ENCODE peak calls at places on chromosomes 7 and 10, in nine cellular contexts. One of them, this sample, is unnamed.

GRCh38 chr10:69359089-69360025 is 57.4 kb downstream of the TACR2 start:
- DNase-seq in HCT116: no peak
- DNase-seq in Panc1: no peak
- DNase-seq in transverse colon: no peak
- DNase-seq in spleen: no peak
- DNase-seq in sigmoid colon: no peak
- DNase-seq in GM23338: no peak
- DNase-seq in K562: no peak
- DNase-seq in stomach: no peak
- DNase-seq in this sample: no peak

GRCh38 chr10:5488272-5489161 is 10.9 kb downstream of the CALML5 start:
- DNase-seq in HCT116: peak
- DNase-seq in Panc1: no peak
- DNase-seq in transverse colon: peak
- DNase-seq in spleen: peak
- DNase-seq in sigmoid colon: peak
- DNase-seq in GM23338: peak
- DNase-seq in K562: no peak
- DNase-seq in stomach: peak
- DNase-seq in this sample: peak

GRCh38 chr7:75995052-75995471 is 667 bp upstream of the TMEM120A start:
- DNase-seq in HCT116: no peak
- DNase-seq in Panc1: no peak
- DNase-seq in transverse colon: no peak
- DNase-seq in spleen: peak
- DNase-seq in sigmoid colon: no peak
- DNase-seq in GM23338: no peak
- DNase-seq in K562: no peak
- DNase-seq in stomach: no peak
- DNase-seq in this sample: no peak

GRCh38 chr10:70931168-70931805 is 42.9 kb upstream of the PCBD1 start:
- DNase-seq in HCT116: no peak
- DNase-seq in Panc1: no peak
- DNase-seq in transverse colon: no peak
- DNase-seq in spleen: no peak
- DNase-seq in sigmoid colon: no peak
- DNase-seq in GM23338: peak
- DNase-seq in K562: no peak
- DNase-seq in stomach: no peak
- DNase-seq in this sample: peak

GRCh38 chr7:130930260-130930659 is 196.3 kb upstream of the KLF14 start:
- DNase-seq in HCT116: no peak
- DNase-seq in Panc1: no peak
- DNase-seq in transverse colon: peak
- DNase-seq in spleen: peak
- DNase-seq in sigmoid colon: no peak
- DNase-seq in GM23338: no peak
- DNase-seq in K562: no peak
- DNase-seq in stomach: no peak
- DNase-seq in this sample: no peak

GRCh38 chr10:13528875-13529713 is at the start of gene BEND7:
- DNase-seq in HCT116: no peak
- DNase-seq in Panc1: no peak
- DNase-seq in transverse colon: peak
- DNase-seq in spleen: no peak
- DNase-seq in sigmoid colon: no peak
- DNase-seq in GM23338: peak
- DNase-seq in K562: peak
- DNase-seq in stomach: peak
- DNase-seq in this sample: no peak

GRCh38 chr7:102988631-102989030 is 75.8 kb downstream of the LRRC17 start:
- DNase-seq in HCT116: no peak
- DNase-seq in Panc1: no peak
- DNase-seq in transverse colon: no peak
- DNase-seq in spleen: no peak
- DNase-seq in sigmoid colon: no peak
- DNase-seq in GM23338: no peak
- DNase-seq in K562: no peak
- DNase-seq in stomach: no peak
- DNase-seq in this sample: no peak

GRCh38 chr7:151863386-151864079 is 13.4 kb downstream of the PRKAG2 start:
- DNase-seq in HCT116: no peak
- DNase-seq in Panc1: no peak
- DNase-seq in transverse colon: no peak
- DNase-seq in spleen: peak
- DNase-seq in sigmoid colon: no peak
- DNase-seq in GM23338: peak
- DNase-seq in K562: peak
- DNase-seq in stomach: no peak
- DNase-seq in this sample: no peak

GRCh38 chr7:130293521-130293920 is 560 bp downstream of the CPA4 start:
- DNase-seq in HCT116: no peak
- DNase-seq in Panc1: no peak
- DNase-seq in transverse colon: no peak
- DNase-seq in spleen: no peak
- DNase-seq in sigmoid colon: no peak
- DNase-seq in GM23338: no peak
- DNase-seq in K562: no peak
- DNase-seq in stomach: no peak
- DNase-seq in this sample: no peak

GRCh38 chr7:117858731-117859130 is 14.5 kb downstream of the CTTNBP2 start:
- DNase-seq in HCT116: no peak
- DNase-seq in Panc1: no peak
- DNase-seq in transverse colon: no peak
- DNase-seq in spleen: no peak
- DNase-seq in sigmoid colon: no peak
- DNase-seq in GM23338: no peak
- DNase-seq in K562: no peak
- DNase-seq in stomach: no peak
- DNase-seq in this sample: no peak

GRCh38 chr7:148153611-148154010 is 437.0 kb upstream of the C7orf33 start:
- DNase-seq in HCT116: no peak
- DNase-seq in Panc1: no peak
- DNase-seq in transverse colon: peak
- DNase-seq in spleen: peak
- DNase-seq in sigmoid colon: no peak
- DNase-seq in GM23338: no peak
- DNase-seq in K562: no peak
- DNase-seq in stomach: peak
- DNase-seq in this sample: peak

GRCh38 chr7:152551304-152552036 is 115.7 kb upstream of the KMT2C start:
- DNase-seq in HCT116: no peak
- DNase-seq in Panc1: no peak
- DNase-seq in transverse colon: no peak
- DNase-seq in spleen: no peak
- DNase-seq in sigmoid colon: no peak
- DNase-seq in GM23338: no peak
- DNase-seq in K562: no peak
- DNase-seq in stomach: no peak
- DNase-seq in this sample: no peak

DNA sequence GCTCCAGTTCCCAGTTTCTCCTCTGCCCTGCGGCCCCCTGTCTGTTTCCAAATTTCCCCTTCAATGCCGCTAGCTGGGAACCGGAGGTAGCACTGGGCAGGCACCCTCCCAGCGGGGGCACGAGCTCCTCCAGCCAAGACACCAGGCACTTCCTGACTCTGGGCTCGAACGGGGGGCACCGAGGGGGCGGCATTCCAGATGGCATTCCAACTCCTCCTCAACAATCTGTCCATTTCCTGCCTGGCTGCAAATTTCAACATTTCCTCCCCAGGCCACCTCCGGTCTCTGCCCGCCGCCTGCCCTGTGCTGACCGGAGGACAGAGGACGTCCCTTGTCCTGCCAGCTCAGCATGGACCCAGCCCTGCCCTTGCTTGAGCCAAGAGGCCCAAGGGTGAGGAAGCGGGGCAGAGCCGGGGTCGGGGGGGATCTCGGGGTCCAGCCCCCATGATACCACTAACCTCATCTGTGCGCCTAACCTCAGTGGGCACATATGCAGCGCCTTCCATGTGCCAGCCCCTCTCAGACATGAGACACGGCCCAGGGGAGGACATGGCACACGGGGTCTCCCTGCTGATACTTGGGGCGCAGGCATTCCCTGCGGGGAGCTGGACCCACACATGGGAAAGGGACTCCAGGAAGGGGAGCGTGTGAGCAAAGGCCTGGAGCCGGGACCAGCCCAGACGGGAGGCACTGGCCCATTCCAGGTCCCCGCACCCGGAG is 58.0 kb downstream of the PDGFA start:
- DNase-seq in HCT116: no peak
- DNase-seq in Panc1: no peak
- DNase-seq in transverse colon: no peak
- DNase-seq in spleen: peak
- DNase-seq in sigmoid colon: no peak
- DNase-seq in GM23338: no peak
- DNase-seq in K562: no peak
- DNase-seq in stomach: no peak
- DNase-seq in this sample: no peak
- H3K4me3 ChIP-seq in HCT116: no peak
- H3K4me3 ChIP-seq in Panc1: no peak
- H3K4me3 ChIP-seq in transverse colon: no peak
- H3K4me3 ChIP-seq in spleen: no peak
- H3K4me3 ChIP-seq in sigmoid colon: no peak
- H3K4me3 ChIP-seq in GM23338: no peak
- H3K4me3 ChIP-seq in K562: no peak
- H3K4me3 ChIP-seq in stomach: no peak
- H3K4me3 ChIP-seq in this sample: no peak

GRCh38 chr7:105690286-105690915 is 109.1 kb upstream of the EFCAB10 start:
- DNase-seq in HCT116: no peak
- DNase-seq in Panc1: no peak
- DNase-seq in transverse colon: no peak
- DNase-seq in spleen: no peak
- DNase-seq in sigmoid colon: peak
- DNase-seq in GM23338: peak
- DNase-seq in K562: no peak
- DNase-seq in stomach: no peak
- DNase-seq in this sample: no peak
- TF ChIP-seq POLR2AphosphoS5 in HCT116: no peak
- TF ChIP-seq POLR2AphosphoS5 in Panc1: no peak
- TF ChIP-seq POLR2AphosphoS5 in transverse colon: no peak
- TF ChIP-seq POLR2AphosphoS5 in spleen: no peak
- TF ChIP-seq POLR2AphosphoS5 in sigmoid colon: no peak
- TF ChIP-seq POLR2AphosphoS5 in GM23338: peak
- TF ChIP-seq POLR2AphosphoS5 in K562: no peak
- TF ChIP-seq POLR2AphosphoS5 in stomach: no peak
- TF ChIP-seq POLR2AphosphoS5 in this sample: no peak

GRCh38 chr7:1291040-1291689 is 58.5 kb downstream of the UNCX start:
- DNase-seq in HCT116: no peak
- DNase-seq in Panc1: no peak
- DNase-seq in transverse colon: no peak
- DNase-seq in spleen: peak
- DNase-seq in sigmoid colon: no peak
- DNase-seq in GM23338: no peak
- DNase-seq in K562: no peak
- DNase-seq in stomach: no peak
- DNase-seq in this sample: no peak

GRCh38 chr7:1291846-1292765 is 59.4 kb downstream of the UNCX start:
- DNase-seq in HCT116: no peak
- DNase-seq in Panc1: no peak
- DNase-seq in transverse colon: no peak
- DNase-seq in spleen: peak
- DNase-seq in sigmoid colon: no peak
- DNase-seq in GM23338: no peak
- DNase-seq in K562: no peak
- DNase-seq in stomach: no peak
- DNase-seq in this sample: no peak

GRCh38 chr7:1288996-1289551 is 56.4 kb downstream of the UNCX start:
- DNase-seq in HCT116: no peak
- DNase-seq in Panc1: no peak
- DNase-seq in transverse colon: no peak
- DNase-seq in spleen: peak
- DNase-seq in sigmoid colon: no peak
- DNase-seq in GM23338: no peak
- DNase-seq in K562: no peak
- DNase-seq in stomach: no peak
- DNase-seq in this sample: no peak

GRCh38 chr7:1289681-1290261 is 57.1 kb downstream of the UNCX start:
- DNase-seq in HCT116: no peak
- DNase-seq in Panc1: no peak
- DNase-seq in transverse colon: no peak
- DNase-seq in spleen: peak
- DNase-seq in sigmoid colon: no peak
- DNase-seq in GM23338: peak
- DNase-seq in K562: no peak
- DNase-seq in stomach: no peak
- DNase-seq in this sample: no peak

GRCh38 chr7:1290262-1291039 is 57.8 kb downstream of the UNCX start:
- DNase-seq in HCT116: no peak
- DNase-seq in Panc1: no peak
- DNase-seq in transverse colon: no peak
- DNase-seq in spleen: peak
- DNase-seq in sigmoid colon: no peak
- DNase-seq in GM23338: peak
- DNase-seq in K562: no peak
- DNase-seq in stomach: peak
- DNase-seq in this sample: peak
- H3K4me3 ChIP-seq in HCT116: no peak
- H3K4me3 ChIP-seq in Panc1: peak
- H3K4me3 ChIP-seq in transverse colon: peak
- H3K4me3 ChIP-seq in spleen: peak
- H3K4me3 ChIP-seq in sigmoid colon: peak
- H3K4me3 ChIP-seq in GM23338: peak
- H3K4me3 ChIP-seq in K562: no peak
- H3K4me3 ChIP-seq in stomach: peak
- H3K4me3 ChIP-seq in this sample: peak

GRCh38 chr7:36191292-36191920 is 38.4 kb downstream of the EEPD1 start:
- DNase-seq in HCT116: no peak
- DNase-seq in Panc1: no peak
- DNase-seq in transverse colon: no peak
- DNase-seq in spleen: no peak
- DNase-seq in sigmoid colon: peak
- DNase-seq in GM23338: no peak
- DNase-seq in K562: no peak
- DNase-seq in stomach: no peak
- DNase-seq in this sample: no peak

GRCh38 chr7:36192877-36193276 is 39.8 kb downstream of the EEPD1 start:
- DNase-seq in HCT116: no peak
- DNase-seq in Panc1: no peak
- DNase-seq in transverse colon: no peak
- DNase-seq in spleen: no peak
- DNase-seq in sigmoid colon: peak
- DNase-seq in GM23338: no peak
- DNase-seq in K562: no peak
- DNase-seq in stomach: no peak
- DNase-seq in this sample: no peak

GRCh38 chr7:36188923-36189322 is 35.9 kb downstream of the EEPD1 start:
- DNase-seq in HCT116: no peak
- DNase-seq in Panc1: no peak
- DNase-seq in transverse colon: no peak
- DNase-seq in spleen: no peak
- DNase-seq in sigmoid colon: no peak
- DNase-seq in GM23338: no peak
- DNase-seq in K562: no peak
- DNase-seq in stomach: no peak
- DNase-seq in this sample: no peak

GRCh38 chr7:36190447-36191291 is 37.6 kb downstream of the EEPD1 start:
- DNase-seq in HCT116: no peak
- DNase-seq in Panc1: no peak
- DNase-seq in transverse colon: no peak
- DNase-seq in spleen: peak
- DNase-seq in sigmoid colon: no peak
- DNase-seq in GM23338: no peak
- DNase-seq in K562: no peak
- DNase-seq in stomach: no peak
- DNase-seq in this sample: no peak

GRCh38 chr7:36192050-36192824 is 39.2 kb downstream of the EEPD1 start:
- DNase-seq in HCT116: no peak
- DNase-seq in Panc1: no peak
- DNase-seq in transverse colon: no peak
- DNase-seq in spleen: no peak
- DNase-seq in sigmoid colon: peak
- DNase-seq in GM23338: no peak
- DNase-seq in K562: no peak
- DNase-seq in stomach: no peak
- DNase-seq in this sample: no peak
- TF ChIP-seq POLR2AphosphoS5 in HCT116: no peak
- TF ChIP-seq POLR2AphosphoS5 in Panc1: no peak
- TF ChIP-seq POLR2AphosphoS5 in transverse colon: peak
- TF ChIP-seq POLR2AphosphoS5 in spleen: no peak
- TF ChIP-seq POLR2AphosphoS5 in sigmoid colon: no peak
- TF ChIP-seq POLR2AphosphoS5 in GM23338: no peak
- TF ChIP-seq POLR2AphosphoS5 in K562: no peak
- TF ChIP-seq POLR2AphosphoS5 in stomach: no peak
- TF ChIP-seq POLR2AphosphoS5 in this sample: no peak

This sample was measured in prostate gland.